ENCODE peak calls at places on chromosomes 4 and X, in seven cellular contexts. G is sigmoid colon, F is upper lobe of left lung, T is vagina, K is transverse colon, S is suprapubic skin, O is Panc1. I is an unnamed sample.

GRCh38 chr4:173879286-173879908 is 349.4 kb upstream of the HAND2 start:
- DNase-seq in G (no peak), F (no peak), T (no peak), K (no peak), S (no peak), O (no peak), I (no peak)

GRCh38 chr4:24419147-24420034 is 165.0 kb downstream of the DHX15 start:
- DNase-seq in G (peak), F (peak), T (no peak), K (peak), S (no peak), O (peak), I (peak)

GRCh38 chrX:155923200-155923599 is 42.1 kb downstream of the VAMP7 start:
- DNase-seq in G (no peak), F (no peak), T (no peak), K (no peak), S (no peak), O (no peak), I (no peak)

GRCh38 chrX:64151911-64152310 is 53.6 kb downstream of the AMER1 start:
- DNase-seq in G (no peak), F (no peak), T (no peak), K (no peak), S (no peak), O (no peak), I (no peak)

GRCh38 chrX:81201692-81202412 is at the start of the genes HMGN5 and SH3BGRL:
- DNase-seq in G (peak), F (peak), T (no peak), K (peak), S (peak), O (peak), I (peak)

GRCh38 chr4:59374416-59374815 is 1825.7 kb upstream of the ADGRL3 start:
- DNase-seq in G (no peak), F (no peak), T (no peak), K (no peak), S (no peak), O (no peak), I (no peak)

GRCh38 chrX:40773188-40773587 is 37.8 kb upstream of the MED14 start:
- DNase-seq in G (no peak), F (no peak), T (no peak), K (no peak), S (no peak), O (no peak), I (no peak)

GRCh38 chrX:13899607-13900006 is 82.7 kb upstream of the GPM6B start:
- DNase-seq in G (no peak), F (peak), T (no peak), K (no peak), S (no peak), O (no peak), I (no peak)

GRCh38 chrX:96703816-96704215 is 19.2 kb downstream of the DIAPH2 start:
- DNase-seq in G (no peak), F (no peak), T (no peak), K (no peak), S (no peak), O (no peak), I (no peak)

GRCh38 chr4:147078875-147079658 is 133.4 kb upstream of the TTC29 start:
- DNase-seq in G (peak), F (no peak), T (no peak), K (no peak), S (no peak), O (no peak), I (peak)

GRCh38 chr4:81818385-81818784 is 346.7 kb upstream of the RASGEF1B start:
- DNase-seq in G (no peak), F (no peak), T (no peak), K (no peak), S (no peak), O (no peak), I (no peak)

GRCh38 chr4:63232058-63232457 is 1177.2 kb downstream of the TECRL start:
- DNase-seq in G (no peak), F (no peak), T (no peak), K (no peak), S (no peak), O (no peak), I (peak)

GRCh38 chrX:48835524-48836329 is at the start of gene PCSK1N:
- DNase-seq in G (no peak), F (no peak), T (no peak), K (no peak), S (no peak), O (no peak), I (no peak)

GRCh38 chr4:123750044-123750443 is 353.4 kb downstream of the SPRY1 start:
- DNase-seq in G (no peak), F (no peak), T (no peak), K (no peak), S (no peak), O (no peak), I (no peak)

GRCh38 chrX:103220511-103221406 is 5.9 kb downstream of the BEX4 start:
- DNase-seq in G (no peak), F (no peak), T (no peak), K (no peak), S (no peak), O (no peak), I (no peak)

GRCh38 chrX:7059214-7059838 is 88.2 kb upstream of the STS start:
- DNase-seq in G (no peak), F (no peak), T (no peak), K (no peak), S (no peak), O (no peak), I (no peak)

GRCh38 chr4:184824776-184825393 is 883 bp downstream of the ACSL1 start:
- DNase-seq in G (no peak), F (no peak), T (no peak), K (no peak), S (peak), O (no peak), I (no peak)

GRCh38 chrX:39733745-39734144 is 364.0 kb downstream of the BCOR start:
- DNase-seq in G (no peak), F (no peak), T (no peak), K (no peak), S (no peak), O (no peak), I (no peak)

GRCh38 chr4:77827343-77827742 is 8.2 kb upstream of the CNOT6L start:
- DNase-seq in G (no peak), F (no peak), T (no peak), K (no peak), S (no peak), O (no peak), I (no peak)

DNA sequence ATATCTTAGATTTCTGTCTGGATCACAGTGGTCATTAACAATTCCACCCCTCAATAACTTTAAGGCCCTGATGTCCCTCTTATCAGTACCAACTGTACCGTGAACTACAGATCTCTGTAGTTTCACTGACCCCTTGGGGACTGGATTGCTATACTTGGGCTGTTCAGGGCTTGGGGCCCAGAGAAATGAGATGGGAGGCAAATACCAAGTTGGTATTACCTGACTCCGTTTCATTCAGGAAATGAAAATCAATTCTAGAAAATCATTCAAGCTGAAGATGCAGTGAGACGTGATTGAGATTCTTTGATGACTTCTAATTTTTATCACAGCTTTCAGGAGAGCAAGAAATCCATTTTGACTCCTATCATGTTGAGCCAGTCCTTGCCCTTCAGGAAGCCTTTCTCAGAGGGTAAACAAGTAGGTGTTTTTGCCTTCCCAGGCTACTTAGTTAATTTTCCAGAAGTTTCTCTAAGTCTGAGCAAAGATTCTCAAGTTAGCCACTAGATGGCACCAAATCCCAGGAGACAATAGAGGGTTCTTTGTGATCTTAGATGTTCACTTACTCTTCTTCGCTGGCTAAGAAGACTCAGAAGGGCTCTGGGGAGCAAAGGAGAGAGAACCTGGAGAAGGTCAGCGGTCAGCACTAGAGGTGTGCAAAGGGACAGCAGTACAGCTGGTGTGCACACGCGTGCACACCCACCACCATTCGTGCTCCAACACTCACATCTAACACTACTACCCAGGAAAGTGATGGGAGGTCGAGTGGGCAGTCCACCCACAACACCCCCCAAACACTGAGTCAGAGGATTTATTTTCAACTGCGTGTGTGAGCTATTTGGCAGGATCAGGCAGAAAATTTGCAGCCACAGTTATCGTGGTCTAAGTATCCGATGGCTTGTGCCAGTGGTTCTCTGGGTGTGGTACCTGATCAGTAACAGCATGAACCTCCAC is 7.4 kb downstream of the HNRNPH2 start:
- DNase-seq in G (no peak), F (no peak), T (no peak), K (no peak), S (no peak), O (peak), I (peak)
- TF ChIP-seq POLR2AphosphoS5 in G (no peak), F (no peak), T (peak), K (no peak), S (no peak), O (peak), I (no peak)

GRCh38 chr4:76547167-76547760 is 112.2 kb downstream of the SHROOM3 start:
- DNase-seq in G (no peak), F (no peak), T (no peak), K (no peak), S (no peak), O (no peak), I (no peak)

GRCh38 chr4:76543378-76543777 is 108.3 kb downstream of the SHROOM3 start:
- DNase-seq in G (no peak), F (no peak), T (no peak), K (no peak), S (no peak), O (no peak), I (no peak)

GRCh38 chr4:76546282-76547166 is 111.5 kb downstream of the SHROOM3 start:
- DNase-seq in G (no peak), F (peak), T (no peak), K (peak), S (no peak), O (no peak), I (no peak)

GRCh38 chr4:76548704-76549103 is 113.7 kb downstream of the SHROOM3 start:
- DNase-seq in G (no peak), F (no peak), T (no peak), K (no peak), S (no peak), O (no peak), I (no peak)

GRCh38 chr4:76545161-76545884 is 110.3 kb downstream of the SHROOM3 start:
- DNase-seq in G (no peak), F (no peak), T (no peak), K (no peak), S (no peak), O (no peak), I (no peak)
- H3K4me3 ChIP-seq in G (no peak), F (no peak), T (no peak), K (no peak), S (no peak), O (no peak), I (no peak)

GRCh38 chr4:52617467-52618017 is 41.6 kb downstream of the USP46 start:
- DNase-seq in G (no peak), F (no peak), T (no peak), K (no peak), S (no peak), O (no peak), I (no peak)
- TF ChIP-seq POLR2AphosphoS5 in G (no peak), F (no peak), T (no peak), K (no peak), S (no peak), O (no peak), I (no peak)

DNA sequence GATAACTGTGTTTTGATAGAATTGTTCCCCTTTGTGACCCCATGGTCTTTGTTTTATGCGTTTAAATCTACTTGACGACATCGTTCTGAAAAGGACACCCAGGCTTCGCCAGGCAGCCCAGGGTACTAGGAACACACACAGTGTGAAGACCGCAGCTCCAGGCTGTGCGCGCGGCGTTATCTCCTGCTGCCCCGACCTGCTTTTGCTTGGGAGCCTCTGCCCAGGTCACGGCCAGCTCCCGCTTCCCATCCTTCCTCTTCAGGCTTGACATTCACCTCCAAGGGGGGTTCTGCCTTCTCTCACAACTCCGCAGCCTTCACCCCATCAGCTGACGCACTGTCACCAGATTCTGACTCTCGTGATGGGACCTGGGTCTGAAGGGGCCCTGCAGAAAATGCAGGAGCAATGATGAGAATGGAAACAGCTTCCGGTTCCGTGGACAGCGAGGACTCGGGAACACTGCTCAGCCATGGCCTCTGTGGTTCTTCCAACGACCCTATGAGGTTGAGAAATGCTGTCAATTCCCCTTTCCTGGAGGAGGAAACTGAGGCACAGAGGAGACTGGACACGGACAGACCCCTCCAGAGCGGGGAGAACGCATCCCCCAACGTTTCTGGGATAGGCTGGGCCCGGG is 536 bp upstream of the HTRA3 start:
- DNase-seq in G (no peak), F (no peak), T (no peak), K (no peak), S (no peak), O (no peak), I (no peak)
- H3K4me3 ChIP-seq in G (no peak), F (peak), T (peak), K (peak), S (peak), O (peak), I (no peak)

GRCh38 chrX:23944234-23944633 is 36.4 kb downstream of the CXorf58 start:
- DNase-seq in G (no peak), F (no peak), T (no peak), K (no peak), S (no peak), O (no peak), I (no peak)

DNA sequence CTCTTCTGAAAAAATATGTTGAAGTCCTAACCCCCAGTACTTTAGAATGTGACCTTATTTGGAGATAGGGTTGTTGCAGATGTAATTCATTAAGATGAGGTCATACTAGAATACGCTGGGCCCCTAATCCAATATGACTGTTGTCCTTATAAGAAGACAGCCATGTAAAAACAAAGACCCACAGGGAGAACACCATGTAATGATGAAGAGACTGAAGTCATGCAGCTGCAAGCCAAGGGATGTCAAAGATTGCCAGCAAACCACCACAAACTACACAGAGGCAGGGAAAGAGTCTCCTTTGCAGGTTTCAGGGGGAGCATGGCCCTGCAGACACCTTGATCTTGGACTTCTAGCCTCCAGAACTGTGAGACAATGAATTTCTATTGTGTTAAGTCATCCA is 37.4 kb downstream of the CXorf58 start:
- DNase-seq in G (no peak), F (no peak), T (no peak), K (no peak), S (no peak), O (no peak), I (no peak)
- TF ChIP-seq POLR2AphosphoS5 in G (no peak), F (no peak), T (no peak), K (no peak), S (no peak), O (no peak), I (no peak)

I was measured in SK-N-MC.